ENCODE peak calls at places on chromosome 1, in six cellular contexts. A is right atrium auricular region, W is cardiac fibroblast, E is body of pancreas, K is Peyer's patch, J is psoas muscle. Q is an unnamed sample.
A peak's percentile ranks its signal among the peaks of the same experiment; 100 is the strongest.

GRCh38 chr1:165424454-165425283 is 20.3 kb downstream of the RXRG start:
- DNase-seq in E (no peak), J (peak; percentile 60), A (no peak), K (no peak), W (peak; percentile 14), Q (no peak)

GRCh38 chr1:185154912-185155513 is 1.7 kb downstream of the TRMT1L start:
- DNase-seq in K (no peak), A (no peak), W (peak; percentile 29), E (no peak), J (no peak), Q (no peak)

GRCh38 chr1:55050283-55050682 is 10.9 kb downstream of the PCSK9 start:
- DNase-seq in E (no peak), J (no peak), W (peak; percentile 49), A (no peak), K (peak; percentile 36), Q (no peak)

GRCh38 chr1:59391216-59392179 is 94.6 kb downstream of the FGGY start:
- DNase-seq in J (no peak), E (no peak), A (no peak), K (no peak), W (no peak), Q (no peak)

GRCh38 chr1:192776998-192777397 is 31.8 kb upstream of the RGS2 start:
- DNase-seq in W (no peak), E (no peak), J (no peak), K (no peak), A (no peak), Q (no peak)

GRCh38 chr1:190904091-190904695 is 426.5 kb upstream of the BRINP3 start:
- DNase-seq in A (no peak), E (no peak), K (no peak), W (peak; percentile 47), J (no peak), Q (peak; percentile 39)

GRCh38 chr1:10759413-10760200 is 36.8 kb downstream of the CASZ1 start:
- DNase-seq in A (no peak), W (no peak), J (no peak), E (peak; percentile 53), K (peak; percentile 90), Q (no peak)

GRCh38 chr1:24636661-24637357 is 6.3 kb upstream of the SRRM1 start:
- DNase-seq in J (no peak), K (no peak), W (no peak), A (no peak), E (no peak), Q (no peak)

GRCh38 chr1:61426254-61426653 is 298.7 kb downstream of the TM2D1 start:
- DNase-seq in E (no peak), W (no peak), K (no peak), A (peak; percentile 84), J (no peak), Q (no peak)

GRCh38 chr1:20724364-20725188 is 6.8 kb upstream of the KIF17 start:
- DNase-seq in A (no peak), J (peak; percentile 25), W (no peak), K (peak; percentile 27), E (no peak), Q (no peak)

GRCh38 chr1:205226868-205227583 is 720 bp upstream of the TMCC2 start:
- DNase-seq in A (no peak), E (no peak), K (no peak), W (peak; percentile 55), J (no peak), Q (no peak)

GRCh38 chr1:174902531-174903099 is 97.1 kb upstream of the CACYBP start:
- DNase-seq in W (no peak), A (no peak), E (peak; percentile 83), K (no peak), J (no peak), Q (no peak)

GRCh38 chr1:30716646-30717045 is 6.7 kb downstream of the MATN1 start:
- DNase-seq in K (no peak), J (no peak), E (no peak), A (no peak), W (no peak), Q (no peak)

GRCh38 chr1:186456731-186457255 is 4.1 kb downstream of the PDC start:
- DNase-seq in W (no peak), J (no peak), K (no peak), A (no peak), E (no peak), Q (no peak)

GRCh38 chr1:186454996-186455395 is 5.9 kb downstream of the PDC start:
- DNase-seq in A (no peak), E (peak; percentile 41), K (no peak), W (no peak), J (no peak), Q (no peak)
- TF ChIP-seq CTCF in A (no peak), E (no peak), K (no peak), W (no peak), J (no peak), Q (no peak)

GRCh38 chr1:177490240-177490639 is 319.5 kb downstream of the BRINP2 start:
- DNase-seq in E (no peak), J (no peak), W (no peak), A (no peak), K (no peak), Q (no peak)

GRCh38 chr1:177490786-177491185 is 320.0 kb downstream of the BRINP2 start:
- DNase-seq in A (no peak), K (no peak), W (no peak), E (no peak), J (no peak), Q (no peak)

DNA sequence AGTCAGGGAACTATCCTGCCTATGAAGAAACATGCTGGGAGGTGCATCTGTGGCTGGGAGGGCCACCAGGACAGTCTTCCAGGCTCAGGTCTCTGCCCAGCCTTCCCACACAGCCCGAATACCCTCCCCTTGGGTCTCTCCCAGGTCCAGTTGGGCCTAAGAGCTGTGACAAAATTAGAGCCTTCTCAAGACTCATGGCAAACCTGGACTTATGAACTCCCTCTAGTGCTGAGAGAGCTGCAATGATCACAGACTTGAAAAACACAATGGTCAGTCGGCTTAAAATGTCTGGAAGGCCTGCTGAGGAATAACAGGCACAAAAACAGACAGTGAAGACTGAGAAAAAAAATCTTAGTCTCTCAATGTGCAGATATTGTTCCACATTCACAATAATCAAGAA is 325.1 kb downstream of the BRINP2 start:
- DNase-seq in A (no peak), W (peak; percentile 17), K (no peak), E (no peak), J (no peak), Q (no peak)
- H3K4me3 ChIP-seq in A (no peak overlapping the region), W (no peak overlapping the region), K (no peak overlapping the region), E (no peak overlapping the region), J (no peak overlapping the region), Q (no peak overlapping the region)

DNA sequence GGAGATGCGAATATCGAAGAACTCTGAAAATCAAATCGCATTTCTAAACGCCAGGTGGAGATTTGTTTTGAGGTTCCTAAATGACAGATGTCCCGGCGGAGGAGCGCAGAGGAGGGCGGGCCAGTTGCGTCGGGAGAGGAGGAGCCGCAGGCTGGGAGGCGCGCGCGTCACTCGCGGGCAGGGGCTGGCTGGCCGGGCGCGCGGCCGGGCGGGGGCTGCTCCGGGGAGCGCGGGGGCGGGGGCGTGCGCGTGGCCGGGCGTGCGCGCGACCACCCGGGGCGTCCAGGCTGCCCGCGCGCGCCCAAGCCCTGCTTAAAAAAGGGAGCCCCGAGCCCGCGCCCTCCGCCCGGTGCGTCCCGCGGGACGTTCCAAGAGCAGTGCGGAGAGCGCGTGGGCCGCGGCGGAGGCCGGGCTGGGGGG is 47.3 kb downstream of the H3-3A start:
- DNase-seq in K (peak; percentile 95), W (peak; percentile 79), A (peak; percentile 91), E (peak; percentile 93), J (peak; percentile 94), Q (no peak)
- TF ChIP-seq CTCF in K (no peak), W (no peak), A (no peak), E (no peak), J (peak; percentile 11), Q (no peak)

GRCh38 chr1:169726851-169727250 is 7.0 kb downstream of the SELE start:
- DNase-seq in E (no peak), K (no peak), J (no peak), A (no peak), W (no peak), Q (no peak)

GRCh38 chr1:169724168-169724567 is 9.7 kb downstream of the SELE start:
- DNase-seq in E (no peak), J (no peak), A (no peak), K (no peak), W (no peak), Q (no peak)

GRCh38 chr1:169725930-169726329 is 7.9 kb downstream of the SELE start:
- DNase-seq in K (no peak), W (no peak), E (no peak), J (no peak), A (no peak), Q (no peak)

GRCh38 chr1:169727307-169727706 is 6.6 kb downstream of the SELE start:
- DNase-seq in J (no peak), K (no peak), E (no peak), A (no peak), W (no peak), Q (no peak)

DNA sequence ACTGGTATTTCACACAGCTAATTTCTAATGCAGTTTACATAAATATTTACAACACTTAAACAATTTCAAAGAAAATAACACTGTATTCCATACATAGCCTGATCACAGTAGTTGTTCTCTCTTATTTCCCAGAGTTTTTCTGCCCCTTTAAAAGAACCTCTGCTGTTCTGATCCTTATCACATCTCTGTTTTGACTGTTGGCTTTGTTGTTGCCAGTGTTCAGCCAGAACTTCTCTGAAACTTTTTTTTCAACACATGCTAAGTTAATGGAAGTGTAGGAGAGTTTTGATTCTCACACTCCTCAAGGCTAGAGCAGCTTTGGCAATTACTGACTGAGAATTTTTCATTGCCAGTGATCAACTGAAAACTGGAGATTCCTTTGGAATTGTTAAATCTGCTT is 11.1 kb downstream of the SELE start:
- DNase-seq in W (no peak), K (no peak), E (no peak), J (no peak), A (no peak), Q (no peak)
- H3K4me3 ChIP-seq in W (no peak overlapping the region), K (no peak overlapping the region), E (no peak overlapping the region), J (no peak overlapping the region), A (no peak overlapping the region), Q (no peak overlapping the region)

GRCh38 chr1:182791464-182792179 is 2.0 kb downstream of the NPL start:
- DNase-seq in W (no peak), J (no peak), A (no peak), E (no peak), K (no peak), Q (no peak)
- TF ChIP-seq CTCF in W (no peak), J (no peak), A (no peak), E (no peak), K (no peak), Q (no peak)